ENCODE peak calls at places on chromosomes 4 and X, in ten cellular contexts. One of them, this sample, is unnamed.

GRCh38 chrX:57132046-57132445 is 5.2 kb downstream of the SPIN2A start:
- DNase-seq in endothelial cell: no peak
- DNase-seq in HFFc6: no peak
- DNase-seq in fibroblast of mammary gland: no peak
- DNase-seq in dorsolateral prefrontal cortex: no peak
- DNase-seq in MCF 10A: no peak
- DNase-seq in ascending aorta: no peak
- DNase-seq in A549: no peak
- DNase-seq in sigmoid colon: no peak
- DNase-seq in tibial nerve: no peak
- DNase-seq in this sample: no peak

GRCh38 chr4:667545-667925 is 6.5 kb downstream of the ATP5ME start:
- DNase-seq in fibroblast of mammary gland: no peak
- DNase-seq in ascending aorta: no peak
- DNase-seq in HFFc6: no peak
- DNase-seq in dorsolateral prefrontal cortex: no peak
- DNase-seq in sigmoid colon: no peak
- DNase-seq in MCF 10A: no peak
- DNase-seq in tibial nerve: no peak
- DNase-seq in endothelial cell: no peak
- DNase-seq in A549: no peak
- DNase-seq in this sample: no peak

GRCh38 chr4:15901996-15902395 is 36.5 kb downstream of the FGFBP1 start:
- DNase-seq in ascending aorta: no peak
- DNase-seq in endothelial cell: no peak
- DNase-seq in sigmoid colon: no peak
- DNase-seq in tibial nerve: no peak
- DNase-seq in A549: no peak
- DNase-seq in MCF 10A: no peak
- DNase-seq in dorsolateral prefrontal cortex: no peak
- DNase-seq in fibroblast of mammary gland: no peak
- DNase-seq in HFFc6: no peak
- DNase-seq in this sample: no peak

GRCh38 chr4:40662962-40663604 is 33.4 kb upstream of the RBM47 start:
- DNase-seq in MCF 10A: peak
- DNase-seq in HFFc6: peak
- DNase-seq in endothelial cell: no peak
- DNase-seq in tibial nerve: no peak
- DNase-seq in ascending aorta: no peak
- DNase-seq in fibroblast of mammary gland: peak
- DNase-seq in sigmoid colon: no peak
- DNase-seq in dorsolateral prefrontal cortex: no peak
- DNase-seq in A549: no peak
- DNase-seq in this sample: peak

GRCh38 chrX:49209434-49210251 is 9.7 kb upstream of the SYP start:
- DNase-seq in dorsolateral prefrontal cortex: peak
- DNase-seq in fibroblast of mammary gland: peak
- DNase-seq in ascending aorta: no peak
- DNase-seq in MCF 10A: no peak
- DNase-seq in HFFc6: no peak
- DNase-seq in tibial nerve: no peak
- DNase-seq in A549: no peak
- DNase-seq in sigmoid colon: no peak
- DNase-seq in endothelial cell: no peak
- DNase-seq in this sample: no peak

GRCh38 chr4:178955614-178956013 is 1513.4 kb upstream of the AGA start:
- DNase-seq in A549: no peak
- DNase-seq in sigmoid colon: no peak
- DNase-seq in ascending aorta: no peak
- DNase-seq in MCF 10A: no peak
- DNase-seq in dorsolateral prefrontal cortex: no peak
- DNase-seq in fibroblast of mammary gland: no peak
- DNase-seq in endothelial cell: no peak
- DNase-seq in tibial nerve: no peak
- DNase-seq in HFFc6: no peak
- DNase-seq in this sample: no peak

GRCh38 chrX:144616317-144616716 is 631.0 kb upstream of the SPANXN1 start:
- DNase-seq in sigmoid colon: no peak
- DNase-seq in fibroblast of mammary gland: no peak
- DNase-seq in ascending aorta: no peak
- DNase-seq in tibial nerve: no peak
- DNase-seq in MCF 10A: peak
- DNase-seq in A549: no peak
- DNase-seq in HFFc6: no peak
- DNase-seq in endothelial cell: no peak
- DNase-seq in dorsolateral prefrontal cortex: no peak
- DNase-seq in this sample: no peak

GRCh38 chr4:147678796-147679549 is 5.0 kb downstream of the PRMT9 start:
- DNase-seq in sigmoid colon: no peak
- DNase-seq in dorsolateral prefrontal cortex: no peak
- DNase-seq in A549: no peak
- DNase-seq in fibroblast of mammary gland: peak
- DNase-seq in tibial nerve: no peak
- DNase-seq in MCF 10A: peak
- DNase-seq in ascending aorta: no peak
- DNase-seq in endothelial cell: no peak
- DNase-seq in HFFc6: no peak
- DNase-seq in this sample: no peak

GRCh38 chr4:107956011-107956410 is 24.7 kb downstream of the CYP2U1 start:
- DNase-seq in endothelial cell: no peak
- DNase-seq in tibial nerve: no peak
- DNase-seq in MCF 10A: no peak
- DNase-seq in fibroblast of mammary gland: no peak
- DNase-seq in A549: no peak
- DNase-seq in sigmoid colon: no peak
- DNase-seq in ascending aorta: no peak
- DNase-seq in dorsolateral prefrontal cortex: no peak
- DNase-seq in HFFc6: no peak
- DNase-seq in this sample: no peak

GRCh38 chrX:40996886-40997530 is 88.2 kb upstream of the USP9X start:
- DNase-seq in HFFc6: peak
- DNase-seq in dorsolateral prefrontal cortex: no peak
- DNase-seq in A549: peak
- DNase-seq in tibial nerve: peak
- DNase-seq in endothelial cell: no peak
- DNase-seq in MCF 10A: peak
- DNase-seq in fibroblast of mammary gland: peak
- DNase-seq in sigmoid colon: no peak
- DNase-seq in ascending aorta: no peak
- DNase-seq in this sample: peak

GRCh38 chrX:103175944-103176753 is 38.8 kb upstream of the BEX4 start:
- DNase-seq in tibial nerve: peak
- DNase-seq in MCF 10A: peak
- DNase-seq in endothelial cell: peak
- DNase-seq in sigmoid colon: peak
- DNase-seq in fibroblast of mammary gland: peak
- DNase-seq in dorsolateral prefrontal cortex: peak
- DNase-seq in A549: peak
- DNase-seq in HFFc6: peak
- DNase-seq in ascending aorta: peak
- DNase-seq in this sample: no peak

GRCh38 chr4:26061248-26061986 is 147.4 kb downstream of the SMIM20 start:
- DNase-seq in sigmoid colon: no peak
- DNase-seq in tibial nerve: no peak
- DNase-seq in ascending aorta: no peak
- DNase-seq in HFFc6: peak
- DNase-seq in A549: peak
- DNase-seq in fibroblast of mammary gland: peak
- DNase-seq in MCF 10A: peak
- DNase-seq in dorsolateral prefrontal cortex: no peak
- DNase-seq in endothelial cell: peak
- DNase-seq in this sample: no peak

GRCh38 chr4:183182873-183183725 is 84.0 kb downstream of the WWC2 start:
- DNase-seq in sigmoid colon: no peak
- DNase-seq in A549: no peak
- DNase-seq in fibroblast of mammary gland: peak
- DNase-seq in HFFc6: peak
- DNase-seq in ascending aorta: peak
- DNase-seq in tibial nerve: peak
- DNase-seq in endothelial cell: peak
- DNase-seq in dorsolateral prefrontal cortex: no peak
- DNase-seq in MCF 10A: peak
- DNase-seq in this sample: peak

GRCh38 chr4:45442466-45442865 is 681.4 kb downstream of the GABRG1 start:
- DNase-seq in HFFc6: no peak
- DNase-seq in MCF 10A: peak
- DNase-seq in ascending aorta: no peak
- DNase-seq in fibroblast of mammary gland: peak
- DNase-seq in sigmoid colon: no peak
- DNase-seq in A549: no peak
- DNase-seq in dorsolateral prefrontal cortex: no peak
- DNase-seq in endothelial cell: no peak
- DNase-seq in tibial nerve: no peak
- DNase-seq in this sample: no peak
- TF ChIP-seq CTCF in HFFc6: peak
- TF ChIP-seq CTCF in MCF 10A: peak
- TF ChIP-seq CTCF in ascending aorta: no peak
- TF ChIP-seq CTCF in fibroblast of mammary gland: peak
- TF ChIP-seq CTCF in sigmoid colon: peak
- TF ChIP-seq CTCF in A549: no peak
- TF ChIP-seq CTCF in dorsolateral prefrontal cortex: peak
- TF ChIP-seq CTCF in endothelial cell: no peak
- TF ChIP-seq CTCF in tibial nerve: no peak
- TF ChIP-seq CTCF in this sample: no peak

GRCh38 chrX:17086317-17086716 is 139.9 kb downstream of the REPS2 start:
- DNase-seq in A549: no peak
- DNase-seq in HFFc6: no peak
- DNase-seq in endothelial cell: no peak
- DNase-seq in MCF 10A: no peak
- DNase-seq in ascending aorta: no peak
- DNase-seq in sigmoid colon: no peak
- DNase-seq in tibial nerve: no peak
- DNase-seq in fibroblast of mammary gland: no peak
- DNase-seq in dorsolateral prefrontal cortex: no peak
- DNase-seq in this sample: no peak
- TF ChIP-seq CTCF in A549: no peak
- TF ChIP-seq CTCF in HFFc6: no peak
- TF ChIP-seq CTCF in endothelial cell: no peak
- TF ChIP-seq CTCF in MCF 10A: no peak
- TF ChIP-seq CTCF in ascending aorta: no peak
- TF ChIP-seq CTCF in sigmoid colon: no peak
- TF ChIP-seq CTCF in tibial nerve: no peak
- TF ChIP-seq CTCF in fibroblast of mammary gland: no peak
- TF ChIP-seq CTCF in dorsolateral prefrontal cortex: no peak
- TF ChIP-seq CTCF in this sample: no peak

GRCh38 chr4:109560687-109561452 is 824 bp downstream of the MCUB start:
- DNase-seq in endothelial cell: no peak
- DNase-seq in sigmoid colon: peak
- DNase-seq in HFFc6: peak
- DNase-seq in A549: peak
- DNase-seq in ascending aorta: peak
- DNase-seq in tibial nerve: peak
- DNase-seq in fibroblast of mammary gland: peak
- DNase-seq in MCF 10A: peak
- DNase-seq in dorsolateral prefrontal cortex: peak
- DNase-seq in this sample: peak

GRCh38 chr4:109559625-109559982 is 442 bp upstream of the MCUB start:
- DNase-seq in endothelial cell: peak
- DNase-seq in ascending aorta: peak
- DNase-seq in tibial nerve: peak
- DNase-seq in A549: peak
- DNase-seq in HFFc6: no peak
- DNase-seq in MCF 10A: no peak
- DNase-seq in dorsolateral prefrontal cortex: no peak
- DNase-seq in fibroblast of mammary gland: no peak
- DNase-seq in sigmoid colon: no peak
- DNase-seq in this sample: no peak

GRCh38 chr4:109562457-109563237 is 2.6 kb downstream of the MCUB start:
- DNase-seq in tibial nerve: no peak
- DNase-seq in MCF 10A: no peak
- DNase-seq in sigmoid colon: no peak
- DNase-seq in HFFc6: no peak
- DNase-seq in fibroblast of mammary gland: no peak
- DNase-seq in endothelial cell: no peak
- DNase-seq in A549: no peak
- DNase-seq in dorsolateral prefrontal cortex: no peak
- DNase-seq in ascending aorta: no peak
- DNase-seq in this sample: no peak

GRCh38 chr4:109557433-109557832 is 2.6 kb upstream of the MCUB start:
- DNase-seq in dorsolateral prefrontal cortex: no peak
- DNase-seq in ascending aorta: no peak
- DNase-seq in HFFc6: no peak
- DNase-seq in tibial nerve: no peak
- DNase-seq in fibroblast of mammary gland: no peak
- DNase-seq in MCF 10A: no peak
- DNase-seq in endothelial cell: no peak
- DNase-seq in sigmoid colon: no peak
- DNase-seq in A549: no peak
- DNase-seq in this sample: no peak

GRCh38 chr4:109559983-109560686 is at the start of gene MCUB:
- DNase-seq in endothelial cell: peak
- DNase-seq in ascending aorta: peak
- DNase-seq in sigmoid colon: peak
- DNase-seq in MCF 10A: peak
- DNase-seq in HFFc6: peak
- DNase-seq in fibroblast of mammary gland: peak
- DNase-seq in dorsolateral prefrontal cortex: peak
- DNase-seq in tibial nerve: peak
- DNase-seq in A549: peak
- DNase-seq in this sample: peak
- TF ChIP-seq CTCF in endothelial cell: no peak
- TF ChIP-seq CTCF in ascending aorta: no peak
- TF ChIP-seq CTCF in sigmoid colon: no peak
- TF ChIP-seq CTCF in MCF 10A: no peak
- TF ChIP-seq CTCF in HFFc6: no peak
- TF ChIP-seq CTCF in fibroblast of mammary gland: no peak
- TF ChIP-seq CTCF in dorsolateral prefrontal cortex: no peak
- TF ChIP-seq CTCF in tibial nerve: no peak
- TF ChIP-seq CTCF in A549: no peak
- TF ChIP-seq CTCF in this sample: no peak

GRCh38 chrX:67784712-67785111 is 240.9 kb downstream of the AR start:
- DNase-seq in dorsolateral prefrontal cortex: no peak
- DNase-seq in endothelial cell: no peak
- DNase-seq in ascending aorta: no peak
- DNase-seq in MCF 10A: peak
- DNase-seq in A549: no peak
- DNase-seq in sigmoid colon: no peak
- DNase-seq in tibial nerve: no peak
- DNase-seq in fibroblast of mammary gland: no peak
- DNase-seq in HFFc6: no peak
- DNase-seq in this sample: no peak

GRCh38 chrX:67777148-67777547 is 233.3 kb downstream of the AR start:
- DNase-seq in fibroblast of mammary gland: no peak
- DNase-seq in sigmoid colon: no peak
- DNase-seq in endothelial cell: no peak
- DNase-seq in A549: no peak
- DNase-seq in dorsolateral prefrontal cortex: no peak
- DNase-seq in MCF 10A: no peak
- DNase-seq in HFFc6: no peak
- DNase-seq in tibial nerve: no peak
- DNase-seq in ascending aorta: no peak
- DNase-seq in this sample: no peak

GRCh38 chrX:67781132-67781531 is 237.3 kb downstream of the AR start:
- DNase-seq in ascending aorta: peak
- DNase-seq in fibroblast of mammary gland: peak
- DNase-seq in A549: no peak
- DNase-seq in endothelial cell: no peak
- DNase-seq in dorsolateral prefrontal cortex: no peak
- DNase-seq in tibial nerve: peak
- DNase-seq in sigmoid colon: no peak
- DNase-seq in MCF 10A: no peak
- DNase-seq in HFFc6: peak
- DNase-seq in this sample: no peak

GRCh38 chrX:67779099-67779498 is 235.3 kb downstream of the AR start:
- DNase-seq in ascending aorta: no peak
- DNase-seq in A549: no peak
- DNase-seq in endothelial cell: no peak
- DNase-seq in MCF 10A: no peak
- DNase-seq in fibroblast of mammary gland: no peak
- DNase-seq in dorsolateral prefrontal cortex: no peak
- DNase-seq in sigmoid colon: no peak
- DNase-seq in tibial nerve: no peak
- DNase-seq in HFFc6: no peak
- DNase-seq in this sample: no peak

GRCh38 chrX:67780694-67781109 is 236.9 kb downstream of the AR start:
- DNase-seq in tibial nerve: peak
- DNase-seq in dorsolateral prefrontal cortex: peak
- DNase-seq in sigmoid colon: peak
- DNase-seq in MCF 10A: peak
- DNase-seq in HFFc6: peak
- DNase-seq in endothelial cell: no peak
- DNase-seq in ascending aorta: peak
- DNase-seq in A549: no peak
- DNase-seq in fibroblast of mammary gland: peak
- DNase-seq in this sample: peak
- TF ChIP-seq CTCF in tibial nerve: no peak
- TF ChIP-seq CTCF in dorsolateral prefrontal cortex: no peak
- TF ChIP-seq CTCF in sigmoid colon: no peak
- TF ChIP-seq CTCF in MCF 10A: no peak
- TF ChIP-seq CTCF in HFFc6: no peak
- TF ChIP-seq CTCF in endothelial cell: no peak
- TF ChIP-seq CTCF in ascending aorta: no peak
- TF ChIP-seq CTCF in A549: no peak
- TF ChIP-seq CTCF in fibroblast of mammary gland: no peak
- TF ChIP-seq CTCF in this sample: no peak